ENCODE peak calls at places on chromosomes 6 and 20, in nine cellular contexts. J, K, S, W, R, B, T, E and D are unnamed samples.

GRCh38 chr20:7806831-7807230 is 133.4 kb downstream of the HAO1 start:
- DNase-seq in J (no peak), K (no peak), S (no peak), W (no peak), R (peak), B (no peak), T (no peak), E (no peak), D (no peak)

GRCh38 chr20:49325981-49326380 is 48.1 kb upstream of the ZNFX1 start:
- DNase-seq in J (no peak), K (no peak), S (no peak), W (no peak), R (peak), B (no peak), T (peak), E (no peak), D (no peak)

GRCh38 chr6:131954775-131955107 is 3.6 kb upstream of the CCN2 start:
- DNase-seq in J (no peak), K (peak), S (no peak), W (no peak), R (peak), B (no peak), T (peak), E (no peak), D (peak)

GRCh38 chr6:7252390-7252789 is 60.6 kb downstream of the SSR1 start:
- DNase-seq in J (no peak), K (no peak), S (no peak), W (no peak), R (no peak), B (no peak), T (no peak), E (no peak), D (no peak)

GRCh38 chr20:50111120-50111828 is 1.7 kb downstream of the UBE2V1 start:
- DNase-seq in J (no peak), K (no peak), S (no peak), W (no peak), R (peak), B (peak), T (peak), E (no peak), D (peak)

GRCh38 chr6:89007209-89008001 is 44.0 kb upstream of the RNGTT start:
- DNase-seq in J (no peak), K (peak), S (peak), W (no peak), R (no peak), B (no peak), T (peak), E (no peak), D (no peak)

GRCh38 chr6:118650500-118651281 is 700 bp downstream of the CEP85L start:
- DNase-seq in J (no peak), K (peak), S (peak), W (no peak), R (peak), B (peak), T (peak), E (peak), D (peak)

GRCh38 chr6:106591111-106591825 is 38.0 kb downstream of the RTN4IP1 start:
- DNase-seq in J (no peak), K (no peak), S (no peak), W (no peak), R (peak), B (no peak), T (peak), E (no peak), D (peak)

GRCh38 chr6:20661721-20662120 is 127.5 kb downstream of the CDKAL1 start:
- DNase-seq in J (no peak), K (no peak), S (no peak), W (no peak), R (peak), B (no peak), T (peak), E (no peak), D (no peak)

GRCh38 chr20:20036756-20037155 is 15.5 kb downstream of the CRNKL1 start:
- DNase-seq in J (no peak), K (no peak), S (no peak), W (no peak), R (no peak), B (no peak), T (no peak), E (no peak), D (no peak)

GRCh38 chr6:63910863-63911665 is 275.5 kb downstream of the PHF3 start:
- DNase-seq in J (no peak), K (no peak), S (no peak), W (no peak), R (no peak), B (no peak), T (no peak), E (no peak), D (no peak)

GRCh38 chr6:1619106-1619665 is 9.5 kb downstream of the FOXC1 start:
- DNase-seq in J (no peak), K (no peak), S (no peak), W (no peak), R (no peak), B (no peak), T (no peak), E (no peak), D (peak)

GRCh38 chr20:62022575-62023139 is 43.0 kb downstream of the TAF4 start:
- DNase-seq in J (no peak), K (no peak), S (no peak), W (no peak), R (no peak), B (no peak), T (no peak), E (no peak), D (peak)

GRCh38 chr6:131173680-131174079 is 38.4 kb downstream of the AKAP7 start:
- DNase-seq in J (no peak), K (no peak), S (no peak), W (no peak), R (no peak), B (no peak), T (peak), E (no peak), D (peak)

GRCh38 chr6:39929039-39929732 is 5.1 kb downstream of the MOCS1 start:
- DNase-seq in J (no peak), K (no peak), S (no peak), W (no peak), R (no peak), B (no peak), T (peak), E (no peak), D (no peak)

GRCh38 chr6:111662794-111663231 is 57.1 kb upstream of the TRAF3IP2 start:
- DNase-seq in J (no peak), K (no peak), S (no peak), W (no peak), R (peak), B (no peak), T (no peak), E (no peak), D (no peak)

GRCh38 chr6:41021832-41022231 is 17.2 kb downstream of the UNC5CL start:
- DNase-seq in J (no peak), K (peak), S (no peak), W (peak), R (peak), B (no peak), T (peak), E (no peak), D (peak)

GRCh38 chr20:60006261-60006660 is 48.0 kb downstream of the CDH26 start:
- DNase-seq in J (no peak), K (no peak), S (no peak), W (no peak), R (no peak), B (no peak), T (no peak), E (no peak), D (no peak)

GRCh38 chr6:17790486-17790885 is 83.8 kb upstream of the NUP153 start:
- DNase-seq in J (no peak), K (no peak), S (no peak), W (peak), R (peak), B (no peak), T (peak), E (no peak), D (no peak)

GRCh38 chr20:18802012-18802634 is 11.5 kb upstream of the SCP2D1 start:
- DNase-seq in J (no peak), K (no peak), S (no peak), W (no peak), R (no peak), B (no peak), T (no peak), E (no peak), D (no peak)